ENCODE peak calls at places on chromosome 15, in seven cellular contexts. O, Q, W, D, C, F and I are unnamed samples.

GRCh38 chr15:63797901-63798300 is 35.8 kb downstream of the HERC1 start:
- DNase-seq in O (no peak), Q (no peak), W (no peak), D (no peak), C (no peak), F (no peak), I (no peak)

GRCh38 chr15:56821721-56822425 is 88.6 kb upstream of the ZNF280D start:
- DNase-seq in O (no peak), Q (peak; percentile 50), W (no peak), D (peak; percentile 59), C (peak; percentile 24), F (peak; percentile 86), I (peak; percentile 75)

GRCh38 chr15:64286473-64286872 is 69.5 kb downstream of the CSNK1G1 start:
- DNase-seq in O (no peak), Q (no peak), W (no peak), D (no peak), C (no peak), F (no peak), I (peak; percentile 45)

GRCh38 chr15:63462053-63462452 is 42.3 kb upstream of the USP3 start:
- DNase-seq in O (no peak), Q (no peak), W (no peak), D (no peak), C (no peak), F (peak; percentile 79), I (no peak)

GRCh38 chr15:81336568-81336967 is 12.6 kb upstream of the STARD5 start:
- DNase-seq in O (no peak), Q (no peak), W (no peak), D (peak; percentile 14), C (no peak), F (peak; percentile 36), I (no peak)

GRCh38 chr15:27769652-27770051 is 329.5 kb downstream of the OCA2 start:
- DNase-seq in O (no peak), Q (no peak), W (no peak), D (no peak), C (no peak), F (no peak), I (no peak)

GRCh38 chr15:99042909-99043308 is 35.3 kb upstream of the PGPEP1L start:
- DNase-seq in O (peak; percentile 34), Q (no peak), W (no peak), D (peak; percentile 34), C (no peak), F (no peak), I (no peak)

GRCh38 chr15:95119041-95119440 is 887.7 kb downstream of the MCTP2 start:
- DNase-seq in O (no peak), Q (no peak), W (no peak), D (no peak), C (no peak), F (peak; percentile 17), I (no peak)

GRCh38 chr15:71596672-71597071 is 213.7 kb upstream of the NR2E3 start:
- DNase-seq in O (no peak), Q (peak; percentile 81), W (no peak), D (no peak), C (peak; percentile 55), F (no peak), I (no peak)

GRCh38 chr15:30065025-30065801 is 17.5 kb upstream of the GOLGA8J start:
- DNase-seq in O (no peak), Q (no peak), W (no peak), D (no peak), C (no peak), F (no peak), I (no peak)

GRCh38 chr15:44101944-44102343 is 93.1 kb downstream of the FRMD5 start:
- DNase-seq in O (no peak), Q (no peak), W (no peak), D (no peak), C (no peak), F (no peak), I (no peak)

GRCh38 chr15:91517491-91518200 is 335.9 kb upstream of the SLCO3A1 start:
- DNase-seq in O (no peak), Q (no peak), W (no peak), D (peak; percentile 72), C (no peak), F (no peak), I (no peak)

GRCh38 chr15:40363611-40364010 is 5.6 kb downstream of the DISP2 start:
- DNase-seq in O (no peak), Q (no peak), W (no peak), D (no peak), C (no peak), F (no peak), I (no peak)

GRCh38 chr15:32682569-32682968 is 35.2 kb upstream of the GREM1 start:
- DNase-seq in O (no peak), Q (no peak), W (no peak), D (no peak), C (no peak), F (no peak), I (no peak)

GRCh38 chr15:75454471-75455418 is 3.3 kb upstream of the SIN3A start:
- DNase-seq in O (peak; percentile 93), Q (peak; percentile 48), W (peak; percentile 55), D (peak; percentile 46), C (no peak), F (peak; percentile 91), I (peak; percentile 82)

GRCh38 chr15:80107774-80108173 is 45.0 kb upstream of the FAH start:
- DNase-seq in O (no peak), Q (no peak), W (no peak), D (no peak), C (no peak), F (no peak), I (no peak)

GRCh38 chr15:44836094-44836493 is 99.8 kb downstream of the TRIM69 start:
- DNase-seq in O (no peak), Q (no peak), W (no peak), D (no peak), C (no peak), F (no peak), I (no peak)

GRCh38 chr15:94815110-94815726 is 583.9 kb downstream of the MCTP2 start:
- DNase-seq in O (no peak), Q (no peak), W (no peak), D (no peak), C (no peak), F (no peak), I (no peak)

GRCh38 chr15:86445750-86446149 is 366.1 kb downstream of the AGBL1 start:
- DNase-seq in O (no peak), Q (no peak), W (no peak), D (no peak), C (no peak), F (no peak), I (no peak)

GRCh38 chr15:26453914-26454313 is 319.0 kb downstream of the GABRB3 start:
- DNase-seq in O (no peak), Q (no peak), W (no peak), D (no peak), C (no peak), F (no peak), I (no peak)

GRCh38 chr15:84821501-84822021 is 4.4 kb downstream of the ALPK3 start:
- DNase-seq in O (no peak), Q (no peak), W (no peak), D (no peak), C (no peak), F (peak; percentile 49), I (no peak)

GRCh38 chr15:58489289-58489688 is 57.5 kb downstream of the LIPC start:
- DNase-seq in O (no peak), Q (no peak), W (no peak), D (no peak), C (no peak), F (no peak), I (no peak)

GRCh38 chr15:95603802-95604201 is 726.7 kb upstream of the NR2F2 start:
- DNase-seq in O (no peak), Q (no peak), W (no peak), D (no peak), C (no peak), F (peak; percentile 89), I (no peak)

GRCh38 chr15:64856429-64857145 is 14.9 kb downstream of the PLEKHO2 start:
- DNase-seq in O (no peak), Q (peak; percentile 72), W (no peak), D (no peak), C (peak; percentile 62), F (peak; percentile 60), I (peak; percentile 59)

GRCh38 chr15:73318463-73319351 is 50.1 kb downstream of the HCN4 start:
- DNase-seq in O (peak; percentile 79), Q (no peak), W (no peak), D (no peak), C (no peak), F (no peak), I (peak; percentile 55)